ENCODE peak calls at places on chromosomes 3 and 15, in four cellular contexts. X is fibroblast of lung, E is cardiac fibroblast, Z is NCI-H510A treated with DMSO at 0.1 percent for 48 hours. A is an unnamed sample.

GRCh38 chr15:41727143-41727542 is 47.1 kb upstream of the MAPKBP1 start:
- DNase-seq in X (peak), E (peak), Z (no peak), A (no peak)

GRCh38 chr3:32817561-32818430 is at the start of gene TRIM71:
- DNase-seq in X (no peak), E (no peak), Z (no peak), A (no peak)

GRCh38 chr3:138066383-138066782 is 49.0 kb downstream of the DZIP1L start:
- DNase-seq in X (no peak), E (no peak), Z (no peak), A (no peak)

GRCh38 chr3:143329567-143330164 is 210.1 kb downstream of the CHST2 start:
- DNase-seq in X (peak), E (peak), Z (no peak), A (no peak)

GRCh38 chr15:75203908-75204263 is 2.2 kb downstream of the C15orf39 start:
- DNase-seq in X (no peak), E (no peak), Z (no peak), A (no peak)

GRCh38 chr3:171088984-171089754 is 62.6 kb upstream of the SLC2A2 start:
- DNase-seq in X (peak), E (peak), Z (peak), A (no peak)

GRCh38 chr3:36774072-36774471 is 9.7 kb upstream of the DCLK3 start:
- DNase-seq in X (peak), E (peak), Z (no peak), A (no peak)

GRCh38 chr3:14552041-14552648 is 12.0 kb upstream of the GRIP2 start:
- DNase-seq in X (no peak), E (no peak), Z (no peak), A (no peak)

GRCh38 chr3:196842567-196843434 is 24.9 kb upstream of the SENP5 start:
- DNase-seq in X (peak), E (peak), Z (no peak), A (no peak)

GRCh38 chr3:129343643-129344360 is 65.1 kb downstream of the HMCES start:
- DNase-seq in X (peak), E (peak), Z (no peak), A (peak)

GRCh38 chr15:27783668-27784067 is 315.4 kb downstream of the OCA2 start:
- DNase-seq in X (no peak), E (no peak), Z (no peak), A (no peak)

GRCh38 chr3:16058511-16058910 is 116.0 kb upstream of the GALNT15 start:
- DNase-seq in X (peak), E (no peak), Z (no peak), A (no peak)

GRCh38 chr15:81480645-81481053 is 106.6 kb upstream of the TMC3 start:
- DNase-seq in X (peak), E (peak), Z (peak), A (no peak)

GRCh38 chr15:101386006-101386405 is 91.0 kb upstream of the SNRPA1 start:
- DNase-seq in X (no peak), E (no peak), Z (no peak), A (no peak)

GRCh38 chr3:197269024-197269423 is 29.4 kb downstream of the DLG1 start:
- DNase-seq in X (no peak), E (no peak), Z (peak), A (no peak)

GRCh38 chr15:100918690-100919480 is at the start of gene LRRK1:
- DNase-seq in X (peak), E (peak), Z (no peak), A (peak)

GRCh38 chr3:17039579-17039978 is 154.8 kb downstream of the PLCL2 start:
- DNase-seq in X (peak), E (peak), Z (no peak), A (no peak)

GRCh38 chr3:151709847-151710246 is 23.9 kb upstream of the AADACL2 start:
- DNase-seq in X (peak), E (no peak), Z (no peak), A (no peak)

GRCh38 chr3:125236331-125236903 is 23.9 kb upstream of the SLC12A8 start:
- DNase-seq in X (peak), E (peak), Z (no peak), A (no peak)

GRCh38 chr3:29240248-29240647 is 40.6 kb upstream of the RBMS3 start:
- DNase-seq in X (peak), E (peak), Z (no peak), A (no peak)

GRCh38 chr3:62046326-62046725 is 327.0 kb downstream of the FEZF2 start:
- DNase-seq in X (peak), E (peak), Z (no peak), A (no peak)

GRCh38 chr3:43998374-43998840 is 243.3 kb upstream of the TOPAZ1 start:
- DNase-seq in X (no peak), E (no peak), Z (peak), A (peak)